ENCODE peak calls at places on chromosomes 11 and 22, in ten cellular contexts. One of them, this sample, is unnamed.

GRCh38 chr11:100816823-100817222 is 129.7 kb downstream of the ARHGAP42 start:
- DNase-seq in right atrium auricular region: no peak
- DNase-seq in mucosa of gallbladder: no peak
- DNase-seq in GM12865: no peak
- DNase-seq in activated CD4-positive, alpha-beta T cell treated with anti-CD3 and anti-CD28 coated beads for 36 hours: no peak
- DNase-seq in stimulated activated CD4-positive, alpha-beta T cell treated with anti-CD3 and anti-CD28 coated beads, Interleukin-15, amount 100 ng/mL, for 48 hours: no peak
- DNase-seq in AG04450: no peak
- DNase-seq in HuH-7: no peak
- DNase-seq in stimulated activated CD8-positive, alpha-beta memory T cell treated with anti-CD3 and anti-CD28 coated beads, Interleukin-4, amount 100 ng/mL, for 1 hour: no peak
- DNase-seq in activated CD4-positive, CD25-positive, alpha-beta regulatory T cell treated with anti-CD3 and anti-CD28 coated beads, Interleukin-2, amount 50 U/mL, for 72 hours: no peak
- DNase-seq in this sample: no peak

GRCh38 chr11:92527467-92527866 is 302.8 kb downstream of the FAT3 start:
- DNase-seq in right atrium auricular region: no peak
- DNase-seq in mucosa of gallbladder: no peak
- DNase-seq in GM12865: no peak
- DNase-seq in activated CD4-positive, alpha-beta T cell treated with anti-CD3 and anti-CD28 coated beads for 36 hours: no peak
- DNase-seq in stimulated activated CD4-positive, alpha-beta T cell treated with anti-CD3 and anti-CD28 coated beads, Interleukin-15, amount 100 ng/mL, for 48 hours: no peak
- DNase-seq in AG04450: no peak
- DNase-seq in HuH-7: no peak
- DNase-seq in stimulated activated CD8-positive, alpha-beta memory T cell treated with anti-CD3 and anti-CD28 coated beads, Interleukin-4, amount 100 ng/mL, for 1 hour: no peak
- DNase-seq in activated CD4-positive, CD25-positive, alpha-beta regulatory T cell treated with anti-CD3 and anti-CD28 coated beads, Interleukin-2, amount 50 U/mL, for 72 hours: no peak
- DNase-seq in this sample: no peak

GRCh38 chr11:32829680-32830412 is at the start of gene PRRG4:
- DNase-seq in right atrium auricular region: peak
- DNase-seq in mucosa of gallbladder: peak
- DNase-seq in GM12865: peak
- DNase-seq in activated CD4-positive, alpha-beta T cell treated with anti-CD3 and anti-CD28 coated beads for 36 hours: peak
- DNase-seq in stimulated activated CD4-positive, alpha-beta T cell treated with anti-CD3 and anti-CD28 coated beads, Interleukin-15, amount 100 ng/mL, for 48 hours: peak
- DNase-seq in AG04450: no peak
- DNase-seq in HuH-7: peak
- DNase-seq in stimulated activated CD8-positive, alpha-beta memory T cell treated with anti-CD3 and anti-CD28 coated beads, Interleukin-4, amount 100 ng/mL, for 1 hour: no peak
- DNase-seq in activated CD4-positive, CD25-positive, alpha-beta regulatory T cell treated with anti-CD3 and anti-CD28 coated beads, Interleukin-2, amount 50 U/mL, for 72 hours: peak
- DNase-seq in this sample: peak

GRCh38 chr22:38192475-38192863 is 9.3 kb upstream of the MAFF start:
- DNase-seq in right atrium auricular region: no peak
- DNase-seq in mucosa of gallbladder: no peak
- DNase-seq in GM12865: no peak
- DNase-seq in activated CD4-positive, alpha-beta T cell treated with anti-CD3 and anti-CD28 coated beads for 36 hours: no peak
- DNase-seq in stimulated activated CD4-positive, alpha-beta T cell treated with anti-CD3 and anti-CD28 coated beads, Interleukin-15, amount 100 ng/mL, for 48 hours: no peak
- DNase-seq in AG04450: no peak
- DNase-seq in HuH-7: no peak
- DNase-seq in stimulated activated CD8-positive, alpha-beta memory T cell treated with anti-CD3 and anti-CD28 coated beads, Interleukin-4, amount 100 ng/mL, for 1 hour: no peak
- DNase-seq in activated CD4-positive, CD25-positive, alpha-beta regulatory T cell treated with anti-CD3 and anti-CD28 coated beads, Interleukin-2, amount 50 U/mL, for 72 hours: no peak
- DNase-seq in this sample: no peak

GRCh38 chr22:31122532-31123291 is at the start of gene INPP5J:
- DNase-seq in right atrium auricular region: peak
- DNase-seq in mucosa of gallbladder: peak
- DNase-seq in GM12865: no peak
- DNase-seq in activated CD4-positive, alpha-beta T cell treated with anti-CD3 and anti-CD28 coated beads for 36 hours: no peak
- DNase-seq in stimulated activated CD4-positive, alpha-beta T cell treated with anti-CD3 and anti-CD28 coated beads, Interleukin-15, amount 100 ng/mL, for 48 hours: no peak
- DNase-seq in AG04450: no peak
- DNase-seq in HuH-7: peak
- DNase-seq in stimulated activated CD8-positive, alpha-beta memory T cell treated with anti-CD3 and anti-CD28 coated beads, Interleukin-4, amount 100 ng/mL, for 1 hour: no peak
- DNase-seq in activated CD4-positive, CD25-positive, alpha-beta regulatory T cell treated with anti-CD3 and anti-CD28 coated beads, Interleukin-2, amount 50 U/mL, for 72 hours: no peak
- DNase-seq in this sample: peak

GRCh38 chr11:10308208-10308954 is 3.5 kb downstream of the ADM start:
- DNase-seq in right atrium auricular region: no peak
- DNase-seq in mucosa of gallbladder: no peak
- DNase-seq in GM12865: no peak
- DNase-seq in activated CD4-positive, alpha-beta T cell treated with anti-CD3 and anti-CD28 coated beads for 36 hours: no peak
- DNase-seq in stimulated activated CD4-positive, alpha-beta T cell treated with anti-CD3 and anti-CD28 coated beads, Interleukin-15, amount 100 ng/mL, for 48 hours: no peak
- DNase-seq in AG04450: no peak
- DNase-seq in HuH-7: no peak
- DNase-seq in stimulated activated CD8-positive, alpha-beta memory T cell treated with anti-CD3 and anti-CD28 coated beads, Interleukin-4, amount 100 ng/mL, for 1 hour: no peak
- DNase-seq in activated CD4-positive, CD25-positive, alpha-beta regulatory T cell treated with anti-CD3 and anti-CD28 coated beads, Interleukin-2, amount 50 U/mL, for 72 hours: no peak
- DNase-seq in this sample: no peak

GRCh38 chr11:125141686-125142535 is 22.6 kb upstream of the PKNOX2 start:
- DNase-seq in right atrium auricular region: no peak
- DNase-seq in mucosa of gallbladder: peak
- DNase-seq in GM12865: peak
- DNase-seq in activated CD4-positive, alpha-beta T cell treated with anti-CD3 and anti-CD28 coated beads for 36 hours: peak
- DNase-seq in stimulated activated CD4-positive, alpha-beta T cell treated with anti-CD3 and anti-CD28 coated beads, Interleukin-15, amount 100 ng/mL, for 48 hours: no peak
- DNase-seq in AG04450: no peak
- DNase-seq in HuH-7: peak
- DNase-seq in stimulated activated CD8-positive, alpha-beta memory T cell treated with anti-CD3 and anti-CD28 coated beads, Interleukin-4, amount 100 ng/mL, for 1 hour: peak
- DNase-seq in activated CD4-positive, CD25-positive, alpha-beta regulatory T cell treated with anti-CD3 and anti-CD28 coated beads, Interleukin-2, amount 50 U/mL, for 72 hours: peak
- DNase-seq in this sample: peak

GRCh38 chr22:35631597-35631996 is 14.5 kb upstream of the MB start:
- DNase-seq in right atrium auricular region: no peak
- DNase-seq in mucosa of gallbladder: peak
- DNase-seq in GM12865: peak
- DNase-seq in activated CD4-positive, alpha-beta T cell treated with anti-CD3 and anti-CD28 coated beads for 36 hours: peak
- DNase-seq in stimulated activated CD4-positive, alpha-beta T cell treated with anti-CD3 and anti-CD28 coated beads, Interleukin-15, amount 100 ng/mL, for 48 hours: no peak
- DNase-seq in AG04450: no peak
- DNase-seq in HuH-7: peak
- DNase-seq in stimulated activated CD8-positive, alpha-beta memory T cell treated with anti-CD3 and anti-CD28 coated beads, Interleukin-4, amount 100 ng/mL, for 1 hour: no peak
- DNase-seq in activated CD4-positive, CD25-positive, alpha-beta regulatory T cell treated with anti-CD3 and anti-CD28 coated beads, Interleukin-2, amount 50 U/mL, for 72 hours: no peak
- DNase-seq in this sample: no peak

GRCh38 chr11:27679136-27680015 is 20.9 kb downstream of the BDNF start:
- DNase-seq in right atrium auricular region: no peak
- DNase-seq in mucosa of gallbladder: no peak
- DNase-seq in GM12865: no peak
- DNase-seq in activated CD4-positive, alpha-beta T cell treated with anti-CD3 and anti-CD28 coated beads for 36 hours: no peak
- DNase-seq in stimulated activated CD4-positive, alpha-beta T cell treated with anti-CD3 and anti-CD28 coated beads, Interleukin-15, amount 100 ng/mL, for 48 hours: no peak
- DNase-seq in AG04450: no peak
- DNase-seq in HuH-7: no peak
- DNase-seq in stimulated activated CD8-positive, alpha-beta memory T cell treated with anti-CD3 and anti-CD28 coated beads, Interleukin-4, amount 100 ng/mL, for 1 hour: no peak
- DNase-seq in activated CD4-positive, CD25-positive, alpha-beta regulatory T cell treated with anti-CD3 and anti-CD28 coated beads, Interleukin-2, amount 50 U/mL, for 72 hours: no peak
- DNase-seq in this sample: no peak

GRCh38 chr11:66495401-66495844 is 15.0 kb upstream of the BBS1 start:
- DNase-seq in right atrium auricular region: no peak
- DNase-seq in mucosa of gallbladder: no peak
- DNase-seq in GM12865: no peak
- DNase-seq in activated CD4-positive, alpha-beta T cell treated with anti-CD3 and anti-CD28 coated beads for 36 hours: peak
- DNase-seq in stimulated activated CD4-positive, alpha-beta T cell treated with anti-CD3 and anti-CD28 coated beads, Interleukin-15, amount 100 ng/mL, for 48 hours: no peak
- DNase-seq in AG04450: no peak
- DNase-seq in HuH-7: no peak
- DNase-seq in stimulated activated CD8-positive, alpha-beta memory T cell treated with anti-CD3 and anti-CD28 coated beads, Interleukin-4, amount 100 ng/mL, for 1 hour: no peak
- DNase-seq in activated CD4-positive, CD25-positive, alpha-beta regulatory T cell treated with anti-CD3 and anti-CD28 coated beads, Interleukin-2, amount 50 U/mL, for 72 hours: no peak
- DNase-seq in this sample: no peak

GRCh38 chr11:85595285-85595884 is 31.8 kb downstream of the DLG2 start:
- DNase-seq in right atrium auricular region: no peak
- DNase-seq in mucosa of gallbladder: no peak
- DNase-seq in GM12865: peak
- DNase-seq in activated CD4-positive, alpha-beta T cell treated with anti-CD3 and anti-CD28 coated beads for 36 hours: no peak
- DNase-seq in stimulated activated CD4-positive, alpha-beta T cell treated with anti-CD3 and anti-CD28 coated beads, Interleukin-15, amount 100 ng/mL, for 48 hours: no peak
- DNase-seq in AG04450: peak
- DNase-seq in HuH-7: peak
- DNase-seq in stimulated activated CD8-positive, alpha-beta memory T cell treated with anti-CD3 and anti-CD28 coated beads, Interleukin-4, amount 100 ng/mL, for 1 hour: no peak
- DNase-seq in activated CD4-positive, CD25-positive, alpha-beta regulatory T cell treated with anti-CD3 and anti-CD28 coated beads, Interleukin-2, amount 50 U/mL, for 72 hours: no peak
- DNase-seq in this sample: peak

GRCh38 chr11:14308114-14308896 is 50.7 kb downstream of the RRAS2 start:
- DNase-seq in right atrium auricular region: no peak
- DNase-seq in mucosa of gallbladder: no peak
- DNase-seq in GM12865: peak
- DNase-seq in activated CD4-positive, alpha-beta T cell treated with anti-CD3 and anti-CD28 coated beads for 36 hours: no peak
- DNase-seq in stimulated activated CD4-positive, alpha-beta T cell treated with anti-CD3 and anti-CD28 coated beads, Interleukin-15, amount 100 ng/mL, for 48 hours: no peak
- DNase-seq in AG04450: no peak
- DNase-seq in HuH-7: peak
- DNase-seq in stimulated activated CD8-positive, alpha-beta memory T cell treated with anti-CD3 and anti-CD28 coated beads, Interleukin-4, amount 100 ng/mL, for 1 hour: no peak
- DNase-seq in activated CD4-positive, CD25-positive, alpha-beta regulatory T cell treated with anti-CD3 and anti-CD28 coated beads, Interleukin-2, amount 50 U/mL, for 72 hours: no peak
- DNase-seq in this sample: peak

GRCh38 chr22:21866821-21867527 is 471 bp downstream of the MAPK1 start:
- DNase-seq in right atrium auricular region: no peak
- DNase-seq in mucosa of gallbladder: no peak
- DNase-seq in GM12865: peak
- DNase-seq in activated CD4-positive, alpha-beta T cell treated with anti-CD3 and anti-CD28 coated beads for 36 hours: peak
- DNase-seq in stimulated activated CD4-positive, alpha-beta T cell treated with anti-CD3 and anti-CD28 coated beads, Interleukin-15, amount 100 ng/mL, for 48 hours: no peak
- DNase-seq in AG04450: no peak
- DNase-seq in HuH-7: no peak
- DNase-seq in stimulated activated CD8-positive, alpha-beta memory T cell treated with anti-CD3 and anti-CD28 coated beads, Interleukin-4, amount 100 ng/mL, for 1 hour: no peak
- DNase-seq in activated CD4-positive, CD25-positive, alpha-beta regulatory T cell treated with anti-CD3 and anti-CD28 coated beads, Interleukin-2, amount 50 U/mL, for 72 hours: peak
- DNase-seq in this sample: no peak

GRCh38 chr11:107183963-107184362 is 165.7 kb upstream of the GUCY1A2 start:
- DNase-seq in right atrium auricular region: no peak
- DNase-seq in mucosa of gallbladder: no peak
- DNase-seq in GM12865: no peak
- DNase-seq in activated CD4-positive, alpha-beta T cell treated with anti-CD3 and anti-CD28 coated beads for 36 hours: no peak
- DNase-seq in stimulated activated CD4-positive, alpha-beta T cell treated with anti-CD3 and anti-CD28 coated beads, Interleukin-15, amount 100 ng/mL, for 48 hours: no peak
- DNase-seq in AG04450: no peak
- DNase-seq in HuH-7: no peak
- DNase-seq in stimulated activated CD8-positive, alpha-beta memory T cell treated with anti-CD3 and anti-CD28 coated beads, Interleukin-4, amount 100 ng/mL, for 1 hour: no peak
- DNase-seq in activated CD4-positive, CD25-positive, alpha-beta regulatory T cell treated with anti-CD3 and anti-CD28 coated beads, Interleukin-2, amount 50 U/mL, for 72 hours: no peak
- DNase-seq in this sample: no peak

GRCh38 chr11:128422576-128423370 is 164.6 kb downstream of the ETS1 start:
- DNase-seq in right atrium auricular region: no peak
- DNase-seq in mucosa of gallbladder: peak
- DNase-seq in GM12865: peak
- DNase-seq in activated CD4-positive, alpha-beta T cell treated with anti-CD3 and anti-CD28 coated beads for 36 hours: peak
- DNase-seq in stimulated activated CD4-positive, alpha-beta T cell treated with anti-CD3 and anti-CD28 coated beads, Interleukin-15, amount 100 ng/mL, for 48 hours: peak
- DNase-seq in AG04450: no peak
- DNase-seq in HuH-7: no peak
- DNase-seq in stimulated activated CD8-positive, alpha-beta memory T cell treated with anti-CD3 and anti-CD28 coated beads, Interleukin-4, amount 100 ng/mL, for 1 hour: peak
- DNase-seq in activated CD4-positive, CD25-positive, alpha-beta regulatory T cell treated with anti-CD3 and anti-CD28 coated beads, Interleukin-2, amount 50 U/mL, for 72 hours: peak
- DNase-seq in this sample: no peak

This sample was measured in AG08395.